ENCODE peak calls at places on chromosomes 7 and 10, in four cellular contexts. One of them, this sample, is unnamed.
A peak's percentile ranks its signal among the peaks of the same experiment; 100 is the strongest.

GRCh38 chr7:138208010-138208634 is 131.9 kb downstream of the AKR1D1 start:
- DNase-seq in progenitor cell of endocrine pancreas: no peak
- DNase-seq in uterus: no peak
- DNase-seq in CD8-positive, alpha-beta T cell: no peak
- DNase-seq in this sample: no peak

GRCh38 chr10:68074775-68075549 is at the start of gene HERC4:
- DNase-seq in progenitor cell of endocrine pancreas: peak; percentile 83
- DNase-seq in CD8-positive, alpha-beta T cell: peak; percentile 88
- DNase-seq in uterus: peak; percentile 93
- DNase-seq in this sample: peak; percentile 93

GRCh38 chr10:49183596-49184542 is 4.3 kb downstream of the TMEM273 start:
- DNase-seq in progenitor cell of endocrine pancreas: no peak
- DNase-seq in CD8-positive, alpha-beta T cell: peak; percentile 34
- DNase-seq in uterus: no peak
- DNase-seq in this sample: no peak

GRCh38 chr10:63145782-63146181 is 12.7 kb downstream of the NRBF2 start:
- DNase-seq in CD8-positive, alpha-beta T cell: no peak
- DNase-seq in progenitor cell of endocrine pancreas: no peak
- DNase-seq in uterus: no peak
- DNase-seq in this sample: no peak

GRCh38 chr7:24756989-24757798 is at the start of gene GSDME:
- DNase-seq in CD8-positive, alpha-beta T cell: no peak
- DNase-seq in progenitor cell of endocrine pancreas: peak; percentile 53
- DNase-seq in uterus: peak; percentile 73
- DNase-seq in this sample: peak; percentile 78

GRCh38 chr10:92552310-92552709 is 21.6 kb downstream of the IDE start:
- DNase-seq in uterus: no peak
- DNase-seq in CD8-positive, alpha-beta T cell: no peak
- DNase-seq in progenitor cell of endocrine pancreas: no peak
- DNase-seq in this sample: no peak

GRCh38 chr10:131253931-131254865 is 57.3 kb downstream of the TCERG1L start:
- DNase-seq in progenitor cell of endocrine pancreas: no peak
- DNase-seq in uterus: no peak
- DNase-seq in CD8-positive, alpha-beta T cell: no peak
- DNase-seq in this sample: no peak

GRCh38 chr10:62491597-62491996 is 117.4 kb downstream of the ZNF365 start:
- DNase-seq in CD8-positive, alpha-beta T cell: no peak
- DNase-seq in progenitor cell of endocrine pancreas: no peak
- DNase-seq in uterus: no peak
- DNase-seq in this sample: no peak

GRCh38 chr10:61642692-61643091 is 20.0 kb upstream of the CABCOCO1 start:
- DNase-seq in CD8-positive, alpha-beta T cell: no peak
- DNase-seq in progenitor cell of endocrine pancreas: no peak
- DNase-seq in uterus: no peak
- DNase-seq in this sample: no peak

GRCh38 chr10:92747600-92747999 is 57.8 kb downstream of the HHEX start:
- DNase-seq in CD8-positive, alpha-beta T cell: peak; percentile 40
- DNase-seq in progenitor cell of endocrine pancreas: no peak
- DNase-seq in uterus: no peak
- DNase-seq in this sample: no peak

GRCh38 chr7:78501064-78501463 is 702.5 kb downstream of the PHTF2 start:
- DNase-seq in progenitor cell of endocrine pancreas: no peak
- DNase-seq in CD8-positive, alpha-beta T cell: no peak
- DNase-seq in uterus: no peak
- DNase-seq in this sample: no peak
- TF ChIP-seq CTCF in progenitor cell of endocrine pancreas: no peak
- TF ChIP-seq CTCF in CD8-positive, alpha-beta T cell: no peak
- TF ChIP-seq CTCF in uterus: no peak
- TF ChIP-seq CTCF in this sample: no peak

GRCh38 chr7:104946338-104946737 is 67.7 kb upstream of the KMT2E start:
- DNase-seq in CD8-positive, alpha-beta T cell: no peak
- DNase-seq in progenitor cell of endocrine pancreas: no peak
- DNase-seq in uterus: no peak
- DNase-seq in this sample: no peak

GRCh38 chr7:104955276-104955675 is 58.7 kb upstream of the KMT2E start:
- DNase-seq in uterus: no peak
- DNase-seq in progenitor cell of endocrine pancreas: no peak
- DNase-seq in CD8-positive, alpha-beta T cell: no peak
- DNase-seq in this sample: no peak

GRCh38 chr7:104951546-104951945 is 62.5 kb upstream of the KMT2E start:
- DNase-seq in uterus: peak; percentile 44
- DNase-seq in progenitor cell of endocrine pancreas: no peak
- DNase-seq in CD8-positive, alpha-beta T cell: no peak
- DNase-seq in this sample: no peak

GRCh38 chr7:104950006-104950405 is 64.0 kb upstream of the KMT2E start:
- DNase-seq in CD8-positive, alpha-beta T cell: no peak
- DNase-seq in progenitor cell of endocrine pancreas: no peak
- DNase-seq in uterus: no peak
- DNase-seq in this sample: no peak

GRCh38 chr7:104950754-104951153 is 63.3 kb upstream of the KMT2E start:
- DNase-seq in uterus: no peak
- DNase-seq in progenitor cell of endocrine pancreas: no peak
- DNase-seq in CD8-positive, alpha-beta T cell: no peak
- DNase-seq in this sample: no peak
- TF ChIP-seq CTCF in uterus: no peak
- TF ChIP-seq CTCF in progenitor cell of endocrine pancreas: no peak
- TF ChIP-seq CTCF in CD8-positive, alpha-beta T cell: no peak
- TF ChIP-seq CTCF in this sample: no peak

DNA sequence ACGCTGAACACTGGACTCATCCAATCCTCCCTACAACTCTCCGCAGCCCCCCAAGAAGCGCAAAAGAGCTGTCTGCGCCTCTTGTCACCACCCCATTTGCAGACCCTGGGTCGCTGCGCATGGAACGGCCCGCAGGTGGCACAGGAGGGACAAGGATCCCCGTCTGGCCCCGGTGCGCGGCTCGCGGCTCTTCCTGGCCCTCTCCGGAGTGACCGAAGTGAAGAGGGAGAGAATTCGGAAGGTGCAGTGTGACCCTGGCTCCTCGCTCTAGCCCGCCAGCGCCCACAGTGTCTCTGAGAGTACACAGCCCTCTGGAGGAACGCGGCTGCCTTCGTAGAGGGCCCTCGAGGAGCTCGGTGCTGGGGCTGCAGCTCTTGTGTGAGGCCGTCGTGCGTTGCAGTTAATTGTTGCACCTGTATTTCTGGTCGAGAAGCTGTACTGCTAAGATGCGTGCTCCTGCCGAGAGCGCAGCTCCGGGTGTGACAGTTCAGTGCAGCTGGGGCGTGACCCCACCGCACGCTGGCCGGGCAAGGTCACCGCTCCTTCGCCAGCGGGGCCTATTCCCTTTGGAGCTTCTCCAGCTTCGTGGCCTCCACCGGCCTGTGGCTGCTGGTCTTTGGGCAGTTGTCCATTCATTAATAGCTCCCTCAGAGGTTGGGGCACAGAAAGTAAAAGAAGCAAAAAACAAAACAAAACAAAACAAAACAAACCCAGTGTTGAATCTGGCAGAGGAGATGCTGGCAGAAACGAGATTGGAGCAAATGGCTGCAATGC is 119.0 kb downstream of the SEC23IP start:
- DNase-seq in progenitor cell of endocrine pancreas: peak; percentile 17
- DNase-seq in uterus: no peak
- DNase-seq in CD8-positive, alpha-beta T cell: no peak
- DNase-seq in this sample: peak; percentile 39
- TF ChIP-seq CTCF in progenitor cell of endocrine pancreas: no peak
- TF ChIP-seq CTCF in uterus: no peak
- TF ChIP-seq CTCF in CD8-positive, alpha-beta T cell: no peak
- TF ChIP-seq CTCF in this sample: no peak

GRCh38 chr7:5479133-5479745 is 55.6 kb upstream of the TNRC18 start:
- DNase-seq in uterus: no peak
- DNase-seq in progenitor cell of endocrine pancreas: no peak
- DNase-seq in CD8-positive, alpha-beta T cell: no peak
- DNase-seq in this sample: no peak

GRCh38 chr7:5476001-5476400 is 52.4 kb upstream of the TNRC18 start:
- DNase-seq in progenitor cell of endocrine pancreas: no peak
- DNase-seq in CD8-positive, alpha-beta T cell: no peak
- DNase-seq in uterus: no peak
- DNase-seq in this sample: no peak

GRCh38 chr7:5477126-5477525 is 53.5 kb upstream of the TNRC18 start:
- DNase-seq in progenitor cell of endocrine pancreas: no peak
- DNase-seq in uterus: no peak
- DNase-seq in CD8-positive, alpha-beta T cell: no peak
- DNase-seq in this sample: no peak

GRCh38 chr7:5478568-5479045 is 55.0 kb upstream of the TNRC18 start:
- DNase-seq in progenitor cell of endocrine pancreas: no peak
- DNase-seq in uterus: no peak
- DNase-seq in CD8-positive, alpha-beta T cell: no peak
- DNase-seq in this sample: no peak

GRCh38 chr7:5477723-5478531 is 54.3 kb upstream of the TNRC18 start:
- DNase-seq in progenitor cell of endocrine pancreas: no peak
- DNase-seq in CD8-positive, alpha-beta T cell: no peak
- DNase-seq in uterus: no peak
- DNase-seq in this sample: peak; percentile 61
- TF ChIP-seq CTCF in progenitor cell of endocrine pancreas: peak; percentile 34
- TF ChIP-seq CTCF in CD8-positive, alpha-beta T cell: no peak
- TF ChIP-seq CTCF in uterus: no peak
- TF ChIP-seq CTCF in this sample: peak; percentile 45

GRCh38 chr7:48387916-48388315 is 216.7 kb downstream of the ABCA13 start:
- DNase-seq in progenitor cell of endocrine pancreas: no peak
- DNase-seq in CD8-positive, alpha-beta T cell: no peak
- DNase-seq in uterus: no peak
- DNase-seq in this sample: no peak
- TF ChIP-seq CTCF in progenitor cell of endocrine pancreas: no peak
- TF ChIP-seq CTCF in CD8-positive, alpha-beta T cell: no peak
- TF ChIP-seq CTCF in uterus: no peak
- TF ChIP-seq CTCF in this sample: no peak